ENCODE peak calls at places on chromosomes 5 and 9, in five cellular contexts. P is neural crest cell, H is AG09309, A is endodermal cell, U is AG04449. V is an unnamed sample.

GRCh38 chr5:179131321-179131835 is 71.2 kb downstream of the ZNF354C start:
- DNase-seq in A (no peak), P (no peak), U (no peak), H (no peak), V (no peak)

GRCh38 chr5:17805426-17805825 is 171.2 kb downstream of the TAF11L14 start:
- DNase-seq in U (no peak), P (no peak), A (no peak), H (no peak), V (no peak)

GRCh38 chr5:179276838-179277395 is 68.3 kb downstream of the ADAMTS2 start:
- DNase-seq in A (no peak), P (no peak), U (no peak), H (no peak), V (no peak)

GRCh38 chr5:41420509-41421067 is 89.8 kb downstream of the PLCXD3 start:
- DNase-seq in A (no peak), P (no peak), H (no peak), U (no peak), V (no peak)

GRCh38 chr5:89268460-89268859 is 385.5 kb upstream of the MEF2C start:
- DNase-seq in U (no peak), A (no peak), H (no peak), P (no peak), V (no peak)

GRCh38 chr9:95684516-95684915 is 167.7 kb upstream of the PTCH1 start:
- DNase-seq in U (no peak), P (no peak), H (no peak), A (no peak), V (no peak)

GRCh38 chr5:125100342-125100741 is 353.9 kb upstream of the ZNF608 start:
- DNase-seq in P (no peak), A (no peak), H (no peak), U (no peak), V (no peak)

GRCh38 chr5:9069650-9070049 is 476.2 kb downstream of the SEMA5A start:
- DNase-seq in A (no peak), P (no peak), U (peak; percentile 68), H (no peak), V (no peak)

GRCh38 chr5:161471551-161471950 is 75.0 kb downstream of the GABRB2 start:
- DNase-seq in U (no peak), P (no peak), A (no peak), H (no peak), V (no peak)

GRCh38 chr9:81596671-81597426 is 92.5 kb downstream of the TLE1 start:
- DNase-seq in U (no peak), A (peak; percentile 79), H (no peak), P (no peak), V (no peak)

GRCh38 chr5:87899109-87900100 is 369.2 kb downstream of the TMEM161B start:
- DNase-seq in H (no peak), U (no peak), P (peak; percentile 72), A (peak; percentile 45), V (no peak)

GRCh38 chr9:9919174-9919573 is 693.6 kb downstream of the PTPRD start:
- DNase-seq in A (no peak), P (no peak), H (no peak), U (no peak), V (no peak)

GRCh38 chr9:9917400-9917799 is 695.4 kb downstream of the PTPRD start:
- DNase-seq in U (no peak), A (no peak), H (no peak), P (no peak), V (no peak)

GRCh38 chr9:9912459-9912858 is 700.3 kb downstream of the PTPRD start:
- DNase-seq in P (no peak), U (no peak), H (no peak), A (no peak), V (no peak)

GRCh38 chr9:9913276-9913832 is 699.4 kb downstream of the PTPRD start:
- DNase-seq in U (no peak), A (no peak), P (no peak), H (no peak), V (no peak)

GRCh38 chr9:9914174-9914573 is 698.6 kb downstream of the PTPRD start:
- DNase-seq in P (no peak), A (peak; percentile 76), H (no peak), U (no peak), V (no peak)
- TF ChIP-seq CTCF in P (no peak), A (peak; percentile 71), H (no peak), U (no peak), V (no peak)

DNA sequence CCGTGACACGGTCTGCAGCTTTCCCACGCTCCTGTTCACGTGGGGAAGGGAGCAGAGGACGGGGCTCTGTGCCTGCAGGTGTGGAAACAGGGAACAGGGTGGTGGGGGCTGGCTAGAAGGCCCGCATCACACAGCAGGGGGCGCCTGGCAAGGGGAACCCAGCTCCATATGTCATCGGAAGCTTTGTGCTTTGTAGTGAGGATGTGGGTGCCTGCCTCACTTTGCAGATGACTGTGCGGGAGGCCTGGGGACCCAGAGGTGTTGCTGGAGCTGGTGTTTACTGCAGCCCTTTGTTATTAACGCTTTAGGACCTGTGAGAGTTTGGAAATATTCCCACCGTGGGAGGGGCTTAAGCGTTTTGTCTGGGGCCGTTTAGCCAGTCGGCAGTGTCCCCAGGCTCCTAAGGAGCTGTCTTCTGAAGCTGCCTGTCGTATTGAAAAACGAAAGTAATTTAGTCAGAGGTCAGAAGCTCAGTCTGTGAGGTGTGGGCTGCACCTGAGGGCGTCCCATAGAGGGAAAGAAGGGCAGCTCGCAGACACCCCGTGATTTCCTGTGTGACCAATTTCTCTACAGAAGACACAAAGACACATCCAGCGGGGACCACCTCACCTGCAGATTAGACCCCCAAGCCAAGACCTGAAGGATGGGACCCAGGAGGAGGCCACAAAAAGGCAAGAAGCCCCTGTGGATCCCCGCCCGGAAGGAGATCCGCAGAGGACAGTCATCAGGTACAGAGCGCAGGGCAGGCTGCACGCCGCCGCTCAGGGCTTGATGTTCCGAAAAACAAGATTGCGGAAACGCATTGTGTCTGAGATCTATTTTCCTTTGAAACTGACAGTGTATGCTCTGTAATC is 9.1 kb downstream of the MAN1B1 start:
- DNase-seq in P (no peak), U (no peak), H (no peak), A (no peak), V (no peak)
- TF ChIP-seq CTCF in P (no peak), U (peak; percentile 2), H (no peak), A (no peak), V (no peak)

GRCh38 chr9:36113999-36114398 is 22.5 kb upstream of the GLIPR2 start:
- DNase-seq in P (no peak), U (no peak), H (no peak), A (no peak), V (no peak)

GRCh38 chr9:36112516-36112915 is 24.0 kb upstream of the GLIPR2 start:
- DNase-seq in P (no peak), H (no peak), U (no peak), A (no peak), V (no peak)

GRCh38 chr9:36110434-36110833 is 26.1 kb upstream of the GLIPR2 start:
- DNase-seq in H (no peak), P (no peak), A (no peak), U (no peak), V (no peak)
- TF ChIP-seq CTCF in H (peak; percentile 15), P (no peak), A (peak; percentile 56), U (no peak), V (no peak)

DNA sequence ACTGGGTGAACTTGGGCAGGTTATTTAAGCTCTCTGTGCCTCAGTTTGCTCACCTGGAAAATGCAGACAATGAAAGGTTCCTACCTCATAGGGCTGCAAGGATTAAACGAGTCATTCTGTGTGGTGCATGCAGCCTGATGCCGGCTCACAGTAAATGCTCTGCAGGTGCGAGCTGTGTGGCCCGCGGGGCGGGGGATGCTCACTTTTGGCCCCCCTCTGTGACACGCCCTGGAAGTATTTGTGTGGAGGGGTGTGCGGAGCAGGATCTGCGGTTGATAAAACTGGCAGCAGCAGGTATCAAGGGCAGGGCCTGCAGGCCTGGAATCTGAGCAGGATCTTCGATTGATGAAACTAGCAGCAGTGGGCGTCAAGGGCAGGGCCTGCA is 11.7 kb downstream of the UNC5A start:
- DNase-seq in P (no peak), A (no peak), H (no peak), U (no peak), V (no peak)
- TF ChIP-seq CTCF in P (no peak), A (no peak), H (no peak), U (no peak), V (no peak)

V was measured in mesothelial cell of epicardium.